ENCODE peak calls at places on chromosomes 12 and 14, in eight cellular contexts. G, D, J, Y, Q, X, T and S are unnamed samples.
A peak's percentile ranks its signal among the peaks of the same experiment; 100 is the strongest.

GRCh38 chr14:103879570-103880333 is 32.4 kb upstream of the PPP1R13B start:
- DNase-seq in Y (no peak), Q (peak; percentile 59), G (no peak), T (peak; percentile 34), X (peak; percentile 65), D (no peak), J (no peak), S (peak; percentile 23)

GRCh38 chr12:153080-153746 is 60.7 kb downstream of the SLC6A12 start:
- DNase-seq in Y (peak; percentile 9), Q (peak; percentile 55), X (peak; percentile 67), D (peak; percentile 1), J (peak; percentile 54), T (peak; percentile 86), G (no peak), S (peak; percentile 82)

GRCh38 chr14:81176224-81176623 is 44.5 kb downstream of the GTF2A1 start:
- DNase-seq in X (peak; percentile 60), J (no peak), G (no peak), Y (no peak), Q (no peak), T (no peak), D (no peak), S (no peak)

GRCh38 chr12:126899926-126900792 is 1366.8 kb upstream of the TMEM132C start:
- DNase-seq in X (no peak), T (no peak), D (no peak), Q (no peak), J (no peak), G (no peak), Y (no peak), S (no peak)

GRCh38 chr12:75390156-75390898 is 562 bp upstream of the GLIPR1L2 start:
- DNase-seq in J (no peak), X (no peak), Y (peak; percentile 7), Q (no peak), D (no peak), T (no peak), G (no peak), S (no peak)

GRCh38 chr14:104680056-104680805 is 9.2 kb upstream of the INF2 start:
- DNase-seq in Q (no peak), Y (peak; percentile 77), T (no peak), G (no peak), J (peak; percentile 85), X (no peak), D (peak; percentile 72), S (no peak)

GRCh38 chr12:9674226-9674590 is 4.7 kb downstream of the CLEC2D start:
- DNase-seq in J (no peak), Y (no peak), D (no peak), G (no peak), X (no peak), Q (no peak), T (no peak), S (peak; percentile 64)

GRCh38 chr14:89899917-89900680 is 54.4 kb downstream of the EFCAB11 start:
- DNase-seq in J (peak; percentile 49), T (peak; percentile 42), Y (peak; percentile 54), D (no peak), Q (no peak), X (no peak), G (no peak), S (peak; percentile 19)

GRCh38 chr12:57603758-57604453 is 718 bp upstream of the DTX3 start:
- DNase-seq in D (peak; percentile 45), Q (no peak), T (no peak), J (peak; percentile 39), G (peak; percentile 43), X (peak; percentile 66), Y (peak; percentile 71), S (no peak)

GRCh38 chr12:4856556-4856955 is 53.1 kb upstream of the KCNA1 start:
- DNase-seq in X (no peak), J (no peak), G (no peak), Q (no peak), D (no peak), T (no peak), Y (no peak), S (no peak)

GRCh38 chr14:64478634-64479250 is 13.4 kb downstream of the AKAP5 start:
- DNase-seq in D (no peak), Q (no peak), G (no peak), J (peak; percentile 37), X (no peak), T (no peak), Y (peak; percentile 58), S (no peak)

GRCh38 chr12:121872546-121873223 is 14.0 kb upstream of the HPD start:
- DNase-seq in J (peak; percentile 99), D (peak; percentile 96), Q (peak; percentile 25), X (no peak), G (no peak), T (no peak), Y (peak; percentile 99), S (no peak)

GRCh38 chr14:51202914-51203665 is 37.0 kb upstream of the TMX1 start:
- DNase-seq in J (no peak), D (no peak), X (no peak), T (no peak), Y (no peak), G (no peak), Q (no peak), S (no peak)

GRCh38 chr12:59193476-59194050 is 273.3 kb upstream of the LRIG3 start:
- DNase-seq in D (no peak), T (no peak), G (no peak), X (no peak), Y (no peak), Q (no peak), J (no peak), S (no peak)

GRCh38 chr12:5746020-5746419 is 199.0 kb downstream of the ANO2 start:
- DNase-seq in Q (no peak), G (no peak), X (no peak), D (no peak), Y (no peak), T (no peak), J (no peak), S (no peak)

GRCh38 chr12:47071241-47071852 is 8.1 kb upstream of the PCED1B start:
- DNase-seq in Q (no peak), G (no peak), Y (no peak), J (no peak), D (no peak), T (no peak), X (no peak), S (no peak)

GRCh38 chr12:117234441-117234840 is 44.2 kb upstream of the FBXO21 start:
- DNase-seq in Y (no peak), D (no peak), Q (no peak), J (no peak), X (no peak), G (no peak), T (no peak), S (no peak)

GRCh38 chr12:81329088-81329487 is 251.2 kb downstream of the ACSS3 start:
- DNase-seq in X (no peak), Q (no peak), G (no peak), J (peak; percentile 2), D (no peak), Y (peak; percentile 1), T (peak; percentile 30), S (peak; percentile 9)

GRCh38 chr12:132275110-132275531 is 54.3 kb downstream of the GALNT9 start:
- DNase-seq in D (peak; percentile 45), Y (peak; percentile 34), G (no peak), J (peak; percentile 20), T (peak; percentile 43), Q (peak; percentile 4), X (no peak), S (no peak)

GRCh38 chr14:68473050-68473449 is 319.8 kb downstream of the ZFP36L1 start:
- DNase-seq in Q (no peak), Y (no peak), J (no peak), G (no peak), T (no peak), D (no peak), X (no peak), S (no peak)
- TF ChIP-seq CTCF in Q (no peak), Y (no peak), J (no peak), G (no peak), T (no peak), D (no peak), X (no peak), S (no peak)

GRCh38 chr14:71221119-71221518 is 313.9 kb downstream of the PCNX1 start:
- DNase-seq in D (no peak), Q (no peak), X (no peak), T (no peak), Y (no peak), J (no peak), G (no peak), S (no peak)
- TF ChIP-seq CTCF in D (no peak), Q (no peak), X (no peak), T (no peak), Y (no peak), J (no peak), G (no peak), S (no peak)

GRCh38 chr14:63288853-63289252 is 29.9 kb downstream of the GPHB5 start:
- DNase-seq in Q (no peak), G (no peak), T (no peak), J (no peak), Y (no peak), D (no peak), X (no peak), S (no peak)
- TF ChIP-seq CTCF in Q (no peak), G (no peak), T (no peak), J (no peak), Y (no peak), D (no peak), X (no peak), S (no peak)

GRCh38 chr12:108570743-108571603 is 8.6 kb downstream of the ISCU start:
- DNase-seq in T (no peak), J (peak; percentile 67), G (no peak), D (peak; percentile 49), Q (no peak), X (no peak), Y (peak; percentile 84), S (no peak)
- TF ChIP-seq CTCF in T (no peak), J (peak; percentile 66), G (no peak), D (peak; percentile 79), Q (peak; percentile 30), X (peak; percentile 22), Y (peak; percentile 59), S (peak; percentile 41)

GRCh38 chr12:2412305-2412643 is 359.5 kb downstream of the CACNA1C start:
- DNase-seq in D (no peak), Q (no peak), T (no peak), Y (no peak), G (no peak), X (no peak), J (no peak), S (no peak)
- TF ChIP-seq CTCF in D (no peak), Q (no peak), T (no peak), Y (no peak), G (no peak), X (no peak), J (no peak), S (no peak)